ENCODE peak calls at places on chromosomes 7 and 10, in eight cellular contexts. T is body of pancreas; D is endothelial cell; Z is stimulated activated CD8-positive, alpha-beta memory T cell treated with anti-CD3 and anti-CD28 coated beads, Interleukin-7, amount 100 ng/mL, for 1 hour; F is hypothalamus; C is activated CD4-positive, alpha-beta T cell treated with anti-CD3 and anti-CD28 coated beads, Interleukin-2, amount 10 ng/mL, durations not matched to agents 7 days and 5 days; E is neural crest cell; N is stimulated activated CD4-positive, alpha-beta T cell treated with anti-CD3 and anti-CD28 coated beads, Interleukin-4, amount 100 ng/mL, for 1 hour. G is an unnamed sample.
A peak's percentile ranks its signal among the peaks of the same experiment; 100 is the strongest.

GRCh38 chr10:131532745-131533341 is 221.3 kb upstream of the TCERG1L start:
- DNase-seq in T (no peak), D (no peak), Z (no peak), F (no peak), C (no peak), E (no peak), N (no peak), G (no peak)

GRCh38 chr7:131197920-131198610 is 129.6 kb upstream of the MKLN1 start:
- DNase-seq in T (no peak), D (no peak), Z (no peak), F (no peak), C (no peak), E (no peak), N (no peak), G (no peak)

GRCh38 chr10:23994459-23995046 is 214.4 kb upstream of the KIAA1217 start:
- DNase-seq in T (peak; percentile 81), D (peak; percentile 80), Z (no peak), F (peak; percentile 29), C (peak; percentile 27), E (peak; percentile 73), N (peak; percentile 7), G (peak; percentile 89)

GRCh38 chr7:2477447-2478386 is 1.5 kb upstream of the GRIFIN start:
- DNase-seq in T (peak; percentile 60), D (peak; percentile 85), Z (peak; percentile 34), F (no peak), C (peak; percentile 68), E (peak; percentile 69), N (peak; percentile 55), G (no peak)

GRCh38 chr7:128304212-128304611 is 39.5 kb downstream of the RBM28 start:
- DNase-seq in T (no peak), D (no peak), Z (no peak), F (no peak), C (no peak), E (no peak), N (no peak), G (no peak)

GRCh38 chr10:33799281-33799943 is 464.9 kb upstream of the NRP1 start:
- DNase-seq in T (peak; percentile 16), D (no peak), Z (no peak), F (no peak), C (no peak), E (no peak), N (no peak), G (no peak)

GRCh38 chr7:143367972-143368371 is 5.5 kb upstream of the FAM131B start:
- DNase-seq in T (peak; percentile 38), D (no peak), Z (no peak), F (no peak), C (no peak), E (no peak), N (no peak), G (no peak)

GRCh38 chr7:115749924-115750323 is 280.6 kb downstream of the TFEC start:
- DNase-seq in T (no peak), D (no peak), Z (no peak), F (no peak), C (no peak), E (no peak), N (no peak), G (no peak)

GRCh38 chr10:6008497-6009142 is 31.3 kb upstream of the IL15RA start:
- DNase-seq in T (no peak), D (no peak), Z (no peak), F (no peak), C (peak; percentile 1), E (no peak), N (no peak), G (peak; percentile 13)

GRCh38 chr7:6621195-6622128 is 6.1 kb downstream of the ZNF853 start:
- DNase-seq in T (no peak), D (no peak), Z (no peak), F (no peak), C (no peak), E (no peak), N (no peak), G (no peak)

GRCh38 chr10:102906507-102906906 is 11.6 kb upstream of the CNNM2 start:
- DNase-seq in T (no peak), D (no peak), Z (no peak), F (no peak), C (no peak), E (no peak), N (no peak), G (no peak)

GRCh38 chr7:2638224-2638991 is 6.6 kb downstream of the TTYH3 start:
- DNase-seq in T (peak; percentile 39), D (no peak), Z (no peak), F (no peak), C (no peak), E (no peak), N (no peak), G (no peak)

GRCh38 chr10:78779339-78779955 is 289.3 kb upstream of the ZMIZ1 start:
- DNase-seq in T (no peak), D (no peak), Z (no peak), F (no peak), C (no peak), E (no peak), N (no peak), G (no peak)

GRCh38 chr7:111931016-111931517 is 275.1 kb downstream of the DOCK4 start:
- DNase-seq in T (no peak), D (no peak), Z (no peak), F (no peak), C (no peak), E (no peak), N (no peak), G (no peak)

GRCh38 chr7:24587853-24588252 is 14.6 kb downstream of the PALS2 start:
- DNase-seq in T (no peak), D (peak; percentile 43), Z (peak; percentile 23), F (no peak), C (peak; percentile 57), E (no peak), N (peak; percentile 20), G (no peak)

GRCh38 chr10:46285966-46286620 is 704 bp upstream of the ANTXRL start:
- DNase-seq in T (no peak), D (no peak), Z (no peak), F (no peak), C (no peak), E (no peak), N (no peak), G (peak; percentile 72)

GRCh38 chr7:154960063-154960790 is 42.7 kb downstream of the PAXIP1 start:
- DNase-seq in T (no peak), D (no peak), Z (no peak), F (no peak), C (no peak), E (no peak), N (no peak), G (no peak)

GRCh38 chr7:79090543-79090942 is 362.9 kb downstream of the MAGI2 start:
- DNase-seq in T (no peak), D (no peak), Z (no peak), F (no peak), C (no peak), E (no peak), N (no peak), G (no peak)

G was measured in lower leg skin.